ENCODE peak calls at places on chromosomes 6 and 20, in four cellular contexts. One of them, this sample, is unnamed. For H3K4me1, the result is how much of the 10 kb centered on the place peaks cover.

GRCh38 chr20:45485388-45485787 is 15.8 kb downstream of the WFDC2 start:
- DNase-seq in uterus: no peak
- DNase-seq in SJSA1: no peak
- DNase-seq in iPS DF 6.9: no peak
- DNase-seq in this sample: no peak

GRCh38 chr6:27161946-27162603 is 85.4 kb upstream of the PRSS16 start:
- DNase-seq in uterus: no peak
- DNase-seq in SJSA1: peak
- DNase-seq in iPS DF 6.9: no peak
- DNase-seq in this sample: peak

GRCh38 chr6:91751496-91751895 is 1164.6 kb upstream of the MAP3K7 start:
- DNase-seq in uterus: no peak
- DNase-seq in SJSA1: no peak
- DNase-seq in iPS DF 6.9: no peak
- DNase-seq in this sample: no peak

GRCh38 chr20:57165427-57166004 is 100.9 kb downstream of the BMP7 start:
- DNase-seq in uterus: no peak
- DNase-seq in SJSA1: no peak
- DNase-seq in iPS DF 6.9: no peak
- DNase-seq in this sample: no peak

GRCh38 chr6:113856571-113857564 is at the start of gene MARCKS:
- DNase-seq in uterus: peak
- DNase-seq in SJSA1: peak
- DNase-seq in iPS DF 6.9: no peak
- DNase-seq in this sample: peak

GRCh38 chr20:5234978-5235377 is 81.8 kb downstream of the PROKR2 start:
- DNase-seq in uterus: no peak
- DNase-seq in SJSA1: no peak
- DNase-seq in iPS DF 6.9: no peak
- DNase-seq in this sample: no peak

GRCh38 chr20:19692100-19692499 is 66.0 kb upstream of the RIN2 start:
- DNase-seq in uterus: no peak
- DNase-seq in SJSA1: no peak
- DNase-seq in iPS DF 6.9: no peak
- DNase-seq in this sample: no peak

GRCh38 chr6:4860387-4860786 is 84.2 kb downstream of the CDYL start:
- DNase-seq in uterus: no peak
- DNase-seq in SJSA1: no peak
- DNase-seq in iPS DF 6.9: no peak
- DNase-seq in this sample: no peak

GRCh38 chr20:51797357-51798025 is 4.8 kb downstream of the SALL4 start:
- DNase-seq in uterus: no peak
- DNase-seq in SJSA1: no peak
- DNase-seq in iPS DF 6.9: no peak
- DNase-seq in this sample: peak

GRCh38 chr6:24991748-24992467 is 56.1 kb upstream of the RIPOR2 start:
- DNase-seq in uterus: peak
- DNase-seq in SJSA1: peak
- DNase-seq in iPS DF 6.9: no peak
- DNase-seq in this sample: peak

GRCh38 chr6:137656735-137657134 is 162.5 kb upstream of the OLIG3 start:
- DNase-seq in uterus: no peak
- DNase-seq in SJSA1: no peak
- DNase-seq in iPS DF 6.9: no peak
- DNase-seq in this sample: no peak

GRCh38 chr6:147974376-147974775 is 368.3 kb upstream of the SASH1 start:
- DNase-seq in uterus: no peak
- DNase-seq in SJSA1: peak
- DNase-seq in iPS DF 6.9: no peak
- DNase-seq in this sample: no peak

GRCh38 chr20:7637184-7637583 is 303.1 kb downstream of the HAO1 start:
- DNase-seq in uterus: no peak
- DNase-seq in SJSA1: no peak
- DNase-seq in iPS DF 6.9: no peak
- DNase-seq in this sample: no peak

GRCh38 chr6:79984261-79984660 is 20.2 kb upstream of the TTK start:
- DNase-seq in uterus: no peak
- DNase-seq in SJSA1: no peak
- DNase-seq in iPS DF 6.9: no peak
- DNase-seq in this sample: peak

GRCh38 chr6:154384196-154384595 is 27.6 kb upstream of the IPCEF1 start:
- DNase-seq in uterus: no peak
- DNase-seq in SJSA1: no peak
- DNase-seq in iPS DF 6.9: no peak
- DNase-seq in this sample: no peak

GRCh38 chr6:104969785-104970581 is 13.1 kb downstream of the LIN28B start:
- DNase-seq in uterus: no peak
- DNase-seq in SJSA1: no peak
- DNase-seq in iPS DF 6.9: no peak
- DNase-seq in this sample: no peak

GRCh38 chr20:48143435-48144081 is 358.3 kb upstream of the SULF2 start:
- DNase-seq in uterus: no peak
- DNase-seq in SJSA1: no peak
- DNase-seq in iPS DF 6.9: no peak
- DNase-seq in this sample: no peak

GRCh38 chr6:4402477-4402976 is 267.2 kb upstream of the ECI2 start:
- DNase-seq in uterus: peak
- DNase-seq in SJSA1: no peak
- DNase-seq in iPS DF 6.9: no peak
- DNase-seq in this sample: no peak

GRCh38 chr6:158894192-158894591 is 75.0 kb upstream of the EZR start:
- DNase-seq in uterus: no peak
- DNase-seq in SJSA1: peak
- DNase-seq in iPS DF 6.9: peak
- DNase-seq in this sample: peak

GRCh38 chr6:22363966-22364296 is 67.1 kb upstream of the PRL start:
- DNase-seq in uterus: no peak
- DNase-seq in SJSA1: no peak
- DNase-seq in iPS DF 6.9: no peak
- DNase-seq in this sample: no peak

GRCh38 chr20:40584128-40584819 is 104.8 kb downstream of the MAFB start:
- DNase-seq in uterus: peak
- DNase-seq in SJSA1: no peak
- DNase-seq in iPS DF 6.9: no peak
- DNase-seq in this sample: no peak

GRCh38 chr6:63598001-63598250 is 25.6 kb downstream of the LOC128125822 start:
- DNase-seq in uterus: no peak
- DNase-seq in SJSA1: no peak
- DNase-seq in iPS DF 6.9: no peak
- DNase-seq in this sample: peak

GRCh38 chr6:129753422-129753821 is 43.4 kb upstream of the ARHGAP18 start:
- DNase-seq in uterus: no peak
- DNase-seq in SJSA1: no peak
- DNase-seq in iPS DF 6.9: no peak
- DNase-seq in this sample: no peak

DNA sequence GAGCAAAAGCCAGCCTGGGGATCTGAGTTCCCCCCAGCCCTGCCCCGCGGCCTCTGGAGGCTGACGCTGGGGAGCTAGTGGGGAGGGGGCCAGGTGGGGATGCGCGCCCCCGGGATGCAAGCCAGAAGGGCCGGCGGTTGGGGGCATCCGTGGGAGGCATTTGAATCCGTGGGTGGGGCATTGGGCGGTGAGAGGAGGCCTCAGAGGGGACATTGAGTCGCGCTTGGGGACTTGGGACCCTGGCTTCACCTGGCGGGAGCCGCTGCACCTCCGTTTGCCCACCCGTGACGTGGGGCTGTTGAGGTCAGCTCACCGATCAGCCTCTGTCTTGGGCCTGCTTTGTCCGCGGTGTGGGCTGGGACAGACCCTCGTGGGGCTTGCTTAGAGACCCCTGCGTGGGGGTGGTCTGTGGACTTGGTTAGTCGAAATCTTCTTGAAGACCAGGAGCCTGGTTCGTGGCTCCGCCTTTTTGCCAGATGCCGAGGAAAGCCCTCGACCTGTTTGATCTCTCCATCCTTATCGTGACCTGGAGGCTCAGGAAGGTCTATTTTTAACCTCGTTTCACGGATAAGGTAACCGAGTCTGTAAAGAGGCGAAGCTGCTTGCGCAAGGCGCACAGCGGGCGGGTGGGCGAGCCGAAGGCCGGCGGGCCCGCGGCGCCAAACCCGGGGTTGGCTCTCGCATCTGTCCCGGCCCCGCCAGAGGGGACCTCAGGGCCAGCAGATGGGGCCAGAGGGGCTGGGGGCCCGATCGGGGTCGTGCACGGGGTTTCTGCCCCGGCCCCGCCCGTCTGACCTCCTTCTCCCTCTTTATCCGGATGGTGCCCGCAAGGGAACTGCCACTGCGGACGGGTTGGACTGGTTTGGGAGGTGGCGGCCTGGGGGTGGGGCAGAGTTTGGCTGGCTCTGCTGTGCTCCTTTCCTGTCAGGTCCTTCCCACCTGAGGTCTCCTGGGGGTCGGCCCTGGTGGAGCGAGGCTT is 8.3 kb downstream of the FAM110A start:
- DNase-seq in uterus: no peak
- DNase-seq in SJSA1: no peak
- DNase-seq in iPS DF 6.9: no peak
- DNase-seq in this sample: peak
- H3K4me1 ChIP-seq in uterus: under half
- H3K4me1 ChIP-seq in SJSA1: under half
- H3K4me1 ChIP-seq in iPS DF 6.9: under half
- H3K4me1 ChIP-seq in this sample: under half

GRCh38 chr6:33318426-33319073 is 1.0 kb upstream of the ZBTB22 start:
- DNase-seq in uterus: no peak
- DNase-seq in SJSA1: no peak
- DNase-seq in iPS DF 6.9: no peak
- DNase-seq in this sample: peak

GRCh38 chr6:33317668-33318425 is at the start of gene ZBTB22:
- DNase-seq in uterus: peak
- DNase-seq in SJSA1: peak
- DNase-seq in iPS DF 6.9: peak
- DNase-seq in this sample: peak

GRCh38 chr6:33316603-33317417 is 734 bp downstream of the ZBTB22 start:
- DNase-seq in uterus: no peak
- DNase-seq in SJSA1: no peak
- DNase-seq in iPS DF 6.9: no peak
- DNase-seq in this sample: peak

GRCh38 chr6:33315753-33316602 is 1.6 kb downstream of the ZBTB22 start:
- DNase-seq in uterus: no peak
- DNase-seq in SJSA1: no peak
- DNase-seq in iPS DF 6.9: no peak
- DNase-seq in this sample: no peak

DNA sequence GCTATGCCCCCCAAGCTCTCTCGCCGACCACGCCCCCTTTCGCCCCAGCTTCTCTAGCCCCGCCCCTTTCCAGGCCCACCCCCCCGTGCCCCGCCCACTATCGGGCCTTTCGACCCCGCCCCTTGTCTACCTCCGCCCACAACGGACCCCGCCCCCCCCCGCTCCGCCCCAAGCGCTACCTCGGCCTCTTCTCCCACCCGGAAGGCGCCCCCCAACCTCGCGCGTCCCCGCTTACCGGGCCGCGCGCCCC is 201 bp downstream of the ZBTB22 start:
- DNase-seq in uterus: no peak
- DNase-seq in SJSA1: no peak
- DNase-seq in iPS DF 6.9: no peak
- DNase-seq in this sample: no peak
- H3K4me1 ChIP-seq in uterus: under half
- H3K4me1 ChIP-seq in SJSA1: under half
- H3K4me1 ChIP-seq in iPS DF 6.9: under half
- H3K4me1 ChIP-seq in this sample: under half

GRCh38 chr20:32790751-32791057 is 28.5 kb downstream of the DNMT3B start:
- DNase-seq in uterus: no peak
- DNase-seq in SJSA1: no peak
- DNase-seq in iPS DF 6.9: no peak
- DNase-seq in this sample: no peak

GRCh38 chr20:32787168-32787567 is 25.0 kb downstream of the DNMT3B start:
- DNase-seq in uterus: no peak
- DNase-seq in SJSA1: no peak
- DNase-seq in iPS DF 6.9: no peak
- DNase-seq in this sample: no peak

GRCh38 chr20:32784369-32785080 is 22.3 kb downstream of the DNMT3B start:
- DNase-seq in uterus: no peak
- DNase-seq in SJSA1: no peak
- DNase-seq in iPS DF 6.9: no peak
- DNase-seq in this sample: no peak

GRCh38 chr20:32789896-32790750 is 27.9 kb downstream of the DNMT3B start:
- DNase-seq in uterus: peak
- DNase-seq in SJSA1: peak
- DNase-seq in iPS DF 6.9: no peak
- DNase-seq in this sample: peak

DNA sequence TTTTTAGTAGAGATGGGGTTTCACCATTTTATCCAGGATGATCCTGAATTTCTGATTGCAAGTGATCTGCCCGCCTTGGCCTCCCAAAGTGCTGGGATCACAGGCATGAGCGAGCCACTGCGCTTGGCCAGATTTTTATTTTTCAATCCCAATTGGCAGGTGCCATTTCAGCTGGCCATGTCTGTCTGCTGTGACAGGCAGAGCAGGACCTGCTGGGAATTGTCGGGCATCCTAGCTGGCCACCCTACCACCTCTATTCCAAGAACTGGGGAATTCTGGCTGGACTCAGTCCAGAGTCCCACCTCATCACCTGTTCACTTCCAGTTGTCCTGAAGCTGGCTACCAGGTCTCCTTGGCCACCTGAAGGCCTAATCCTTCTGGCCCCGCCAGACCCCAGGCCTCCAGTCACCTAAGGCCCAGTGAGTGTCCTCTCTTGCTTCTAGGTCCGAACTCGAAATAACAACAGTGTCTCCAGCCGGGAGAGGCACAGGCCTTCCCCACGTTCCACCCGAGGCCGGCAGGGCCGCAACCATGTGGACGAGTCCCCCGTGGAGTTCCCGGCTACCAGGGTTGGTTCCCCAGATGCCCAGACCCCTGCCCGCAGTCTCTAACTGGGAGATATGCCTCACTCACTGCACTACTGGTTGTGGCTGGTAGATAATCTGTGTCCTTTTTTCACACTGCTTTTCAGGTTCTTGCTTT is 24.0 kb downstream of the DNMT3B start:
- DNase-seq in uterus: no peak
- DNase-seq in SJSA1: no peak
- DNase-seq in iPS DF 6.9: no peak
- DNase-seq in this sample: no peak
- H3K4me1 ChIP-seq in uterus: under half
- H3K4me1 ChIP-seq in SJSA1: under half
- H3K4me1 ChIP-seq in iPS DF 6.9: under half
- H3K4me1 ChIP-seq in this sample: under half

GRCh38 chr6:7664003-7664402 is 61.9 kb upstream of the BMP6 start:
- DNase-seq in uterus: no peak
- DNase-seq in SJSA1: no peak
- DNase-seq in iPS DF 6.9: no peak
- DNase-seq in this sample: no peak
- H3K4me1 ChIP-seq in uterus: under half
- H3K4me1 ChIP-seq in SJSA1: under half
- H3K4me1 ChIP-seq in iPS DF 6.9: under half
- H3K4me1 ChIP-seq in this sample: under half